ENCODE peak calls at places on chromosomes 11 and 22, in nine cellular contexts. L is type B pancreatic cell; R is nucleus accumbens; Z is suprapubic skin; W is CD8-positive, alpha-beta memory T cell; Q is neural progenitor cell; J is fibroblast of lung; M is non-pigmented ciliary epithelial cell; K is activated T-helper 1 cell treated with Interleukin-2 at 50 U/mL for 16 hours. S is an unnamed sample.

GRCh38 chr11:250274-250673 is 13.5 kb downstream of the PSMD13 start:
- DNase-seq in L (no peak), R (no peak), Z (no peak), W (no peak), Q (no peak), J (no peak), M (no peak), K (no peak), S (no peak)

GRCh38 chr22:17159504-17159951 is 451 bp upstream of the HDHD5 start:
- DNase-seq in L (no peak), R (no peak), Z (no peak), W (peak; percentile 8), Q (peak; percentile 50), J (peak; percentile 62), M (peak; percentile 13), K (no peak), S (peak; percentile 85)

GRCh38 chr11:15278129-15278528 is 163.4 kb downstream of the INSC start:
- DNase-seq in L (no peak), R (no peak), Z (no peak), W (no peak), Q (no peak), J (peak; percentile 12), M (no peak), K (no peak), S (no peak)

GRCh38 chr22:50665738-50666137 is 6.9 kb upstream of the SHANK3 start:
- DNase-seq in L (peak; percentile 4), R (no peak), Z (no peak), W (no peak), Q (no peak), J (no peak), M (no peak), K (no peak), S (no peak)

GRCh38 chr11:69915151-69915500 is 95.9 kb upstream of the FGF3 start:
- DNase-seq in L (no peak), R (no peak), Z (no peak), W (no peak), Q (no peak), J (peak; percentile 53), M (no peak), K (no peak), S (no peak)

GRCh38 chr11:134261626-134262488 is 8.5 kb downstream of the ACAD8 start:
- DNase-seq in L (no peak), R (no peak), Z (peak; percentile 54), W (no peak), Q (peak; percentile 67), J (no peak), M (no peak), K (no peak), S (no peak)

GRCh38 chr11:107076832-107077231 is 58.6 kb upstream of the GUCY1A2 start:
- DNase-seq in L (no peak), R (no peak), Z (no peak), W (no peak), Q (no peak), J (peak; percentile 10), M (no peak), K (no peak), S (no peak)

GRCh38 chr11:114251797-114252327 is 44.3 kb upstream of the NNMT start:
- DNase-seq in L (no peak), R (no peak), Z (no peak), W (no peak), Q (peak; percentile 41), J (no peak), M (no peak), K (no peak), S (no peak)

GRCh38 chr11:134040386-134041297 is 28.2 kb upstream of the JAM3 start:
- DNase-seq in L (no peak), R (no peak), Z (no peak), W (no peak), Q (no peak), J (peak; percentile 90), M (no peak), K (no peak), S (peak; percentile 70)

GRCh38 chr11:45603930-45604682 is 61.3 kb downstream of the CHST1 start:
- DNase-seq in L (no peak), R (no peak), Z (no peak), W (no peak), Q (peak; percentile 62), J (no peak), M (no peak), K (no peak), S (no peak)

GRCh38 chr11:129315781-129316579 is 59.7 kb upstream of the BARX2 start:
- DNase-seq in L (peak; percentile 75), R (no peak), Z (no peak), W (no peak), Q (peak; percentile 56), J (no peak), M (no peak), K (no peak), S (no peak)

GRCh38 chr22:49962751-49963646 is 2.4 kb downstream of the PIM3 start:
- DNase-seq in L (no peak), R (no peak), Z (peak; percentile 80), W (peak; percentile 2), Q (no peak), J (no peak), M (no peak), K (no peak), S (peak; percentile 82)

GRCh38 chr11:12290477-12290922 is 86.9 kb upstream of the PARVA start:
- DNase-seq in L (peak; percentile 43), R (no peak), Z (peak; percentile 32), W (no peak), Q (no peak), J (peak; percentile 68), M (no peak), K (no peak), S (peak; percentile 38)

GRCh38 chr11:55401011-55401410 is 33.2 kb downstream of the OR4A15 start:
- DNase-seq in L (no peak), R (no peak), Z (no peak), W (no peak), Q (no peak), J (no peak), M (no peak), K (no peak), S (no peak)

GRCh38 chr11:116136987-116137674 is 632.9 kb upstream of the CADM1 start:
- DNase-seq in L (no peak), R (no peak), Z (no peak), W (no peak), Q (no peak), J (no peak), M (no peak), K (no peak), S (no peak)

GRCh38 chr11:9276571-9276970 is 11.4 kb upstream of the DENND5A start:
- DNase-seq in L (no peak), R (no peak), Z (no peak), W (no peak), Q (no peak), J (no peak), M (no peak), K (no peak), S (no peak)

GRCh38 chr11:3132831-3133455 is 32.2 kb downstream of the OSBPL5 start:
- DNase-seq in L (no peak), R (no peak), Z (no peak), W (no peak), Q (no peak), J (no peak), M (no peak), K (no peak), S (peak; percentile 75)

GRCh38 chr11:13487661-13488030 is 8.2 kb downstream of the PTH start:
- DNase-seq in L (no peak), R (no peak), Z (no peak), W (no peak), Q (peak; percentile 28), J (no peak), M (no peak), K (no peak), S (no peak)

GRCh38 chr11:124669193-124669592 is 4.3 kb downstream of the SIAE start:
- DNase-seq in L (no peak), R (no peak), Z (no peak), W (peak; percentile 19), Q (peak; percentile 57), J (peak; percentile 30), M (no peak), K (no peak), S (no peak)

GRCh38 chr11:71239581-71239980 is 12.8 kb downstream of the SHANK2 start:
- DNase-seq in L (no peak), R (no peak), Z (peak; percentile 47), W (no peak), Q (no peak), J (no peak), M (no peak), K (no peak), S (peak; percentile 26)

GRCh38 chr11:69648679-69649575 is 8.0 kb downstream of the CCND1 start:
- DNase-seq in L (no peak), R (no peak), Z (no peak), W (no peak), Q (no peak), J (no peak), M (no peak), K (no peak), S (peak; percentile 70)

GRCh38 chr11:116366980-116367640 is 405.7 kb downstream of the BUD13 start:
- DNase-seq in L (no peak), R (no peak), Z (no peak), W (no peak), Q (peak; percentile 35), J (peak; percentile 2), M (no peak), K (no peak), S (no peak)

GRCh38 chr11:10866893-10867331 is 9.1 kb upstream of the ZBED5 start:
- DNase-seq in L (no peak), R (no peak), Z (no peak), W (no peak), Q (no peak), J (peak; percentile 94), M (peak; percentile 68), K (no peak), S (no peak)

GRCh38 chr11:19460718-19461405 is 220.1 kb upstream of the E2F8 start:
- DNase-seq in L (no peak), R (no peak), Z (no peak), W (no peak), Q (no peak), J (no peak), M (no peak), K (no peak), S (peak; percentile 85)

GRCh38 chr22:36267058-36267457 is 14.1 kb downstream of the APOL1 start:
- DNase-seq in L (no peak), R (no peak), Z (peak; percentile 18), W (no peak), Q (no peak), J (no peak), M (no peak), K (no peak), S (peak; percentile 57)

GRCh38 chr11:10984250-10984649 is 126.4 kb upstream of the ZBED5 start:
- DNase-seq in L (no peak), R (no peak), Z (no peak), W (no peak), Q (peak; percentile 16), J (no peak), M (no peak), K (no peak), S (no peak)

GRCh38 chr11:58394195-58394594 is 12.5 kb downstream of the OR5B3 start:
- DNase-seq in L (no peak), R (no peak), Z (no peak), W (no peak), Q (no peak), J (peak; percentile 85), M (peak; percentile 58), K (no peak), S (no peak)

GRCh38 chr11:111602865-111603632 is 800 bp downstream of the SIK2 start:
- DNase-seq in L (no peak), R (no peak), Z (peak; percentile 83), W (peak; percentile 10), Q (peak; percentile 69), J (peak; percentile 63), M (no peak), K (no peak), S (peak; percentile 83)

GRCh38 chr11:28169816-28170215 is 61.6 kb downstream of the METTL15 start:
- DNase-seq in L (no peak), R (no peak), Z (no peak), W (no peak), Q (no peak), J (peak; percentile 66), M (peak; percentile 37), K (no peak), S (no peak)

GRCh38 chr11:129365816-129366215 is 9.8 kb upstream of the BARX2 start:
- DNase-seq in L (no peak), R (no peak), Z (no peak), W (no peak), Q (no peak), J (no peak), M (no peak), K (no peak), S (no peak)

GRCh38 chr22:35961480-35961902 is 67.1 kb downstream of the RBFOX2 start:
- DNase-seq in L (no peak), R (no peak), Z (no peak), W (no peak), Q (peak; percentile 86), J (peak; percentile 94), M (no peak), K (no peak), S (no peak)

S was measured in posterior vena cava.